ENCODE peak calls at places on chromosomes 16 and 17, in eight cellular contexts. E, O, I, Q, C, K, F and A are unnamed samples.

GRCh38 chr17:20926532-20926931 is 116.3 kb downstream of the USP22 start:
- DNase-seq in E (no peak), O (no peak), I (no peak), Q (no peak), C (no peak), K (no peak), F (no peak), A (no peak)

GRCh38 chr17:77254961-77255741 is 114.4 kb downstream of the SEC14L1 start:
- DNase-seq in E (no peak), O (no peak), I (peak), Q (peak), C (no peak), K (peak), F (no peak), A (no peak)

GRCh38 chr16:3036726-3037315 is at the start of gene BICDL2:
- DNase-seq in E (no peak), O (no peak), I (no peak), Q (no peak), C (no peak), K (peak), F (no peak), A (no peak)

GRCh38 chr16:74499114-74499513 is 77.8 kb upstream of the CLEC18B start:
- DNase-seq in E (no peak), O (no peak), I (no peak), Q (no peak), C (no peak), K (no peak), F (no peak), A (no peak)

GRCh38 chr17:13589658-13590057 is 12.1 kb downstream of the HS3ST3A1 start:
- DNase-seq in E (no peak), O (no peak), I (no peak), Q (no peak), C (no peak), K (no peak), F (no peak), A (no peak)

GRCh38 chr17:78601577-78602190 is 24.5 kb upstream of the DNAH17 start:
- DNase-seq in E (no peak), O (no peak), I (no peak), Q (no peak), C (no peak), K (no peak), F (no peak), A (no peak)

GRCh38 chr16:35319536-35320192 is 1860.3 kb downstream of the TP53TG3F start:
- DNase-seq in E (no peak), O (no peak), I (no peak), Q (no peak), C (no peak), K (no peak), F (no peak), A (peak)

GRCh38 chr17:21513012-21513570 is 136.9 kb downstream of the KCNJ12 start:
- DNase-seq in E (peak), O (peak), I (no peak), Q (peak), C (peak), K (peak), F (peak), A (peak)

GRCh38 chr17:78442648-78443128 is 64.2 kb downstream of the PGS1 start:
- DNase-seq in E (no peak), O (no peak), I (no peak), Q (peak), C (no peak), K (no peak), F (no peak), A (no peak)

GRCh38 chr17:30112794-30113193 is 3.8 kb upstream of the NSRP1 start:
- DNase-seq in E (no peak), O (no peak), I (no peak), Q (no peak), C (no peak), K (no peak), F (no peak), A (no peak)